ENCODE peak calls at places on chromosome 5, in eight cellular contexts. X, V, P, I, Z, K, M and S are unnamed samples.

GRCh38 chr5:42807722-42808447 is 3.8 kb downstream of the SELENOP start:
- DNase-seq in Z (no peak), I (no peak), V (no peak), P (no peak), K (no peak), X (no peak), M (no peak), S (no peak)

GRCh38 chr5:149177911-149178565 is 36.7 kb downstream of the ABLIM3 start:
- DNase-seq in K (no peak), Z (no peak), I (no peak), M (no peak), P (no peak), X (no peak), V (no peak), S (peak; percentile 41)

GRCh38 chr5:36944607-36945225 is 68.1 kb downstream of the NIPBL start:
- DNase-seq in X (peak; percentile 74), Z (no peak), K (no peak), V (no peak), I (no peak), P (no peak), M (no peak), S (no peak)

GRCh38 chr5:112626079-112626478 is 111.6 kb upstream of the APC start:
- DNase-seq in P (no peak), K (no peak), I (no peak), X (no peak), M (no peak), V (no peak), Z (no peak), S (no peak)

GRCh38 chr5:120735076-120735475 is 271.0 kb downstream of the PRR16 start:
- DNase-seq in P (no peak), K (no peak), M (no peak), V (no peak), X (no peak), Z (no peak), I (no peak), S (no peak)

GRCh38 chr5:95718738-95719137 is 12.4 kb upstream of the RHOBTB3 start:
- DNase-seq in P (no peak), K (no peak), X (no peak), M (no peak), V (no peak), Z (no peak), I (no peak), S (no peak)

GRCh38 chr5:8954801-8955200 is 591.1 kb downstream of the SEMA5A start:
- DNase-seq in I (no peak), V (no peak), M (no peak), Z (no peak), X (no peak), K (no peak), P (no peak), S (no peak)

GRCh38 chr5:179795049-179795862 is 1.5 kb downstream of the LTC4S start:
- DNase-seq in X (no peak), M (peak; percentile 78), I (peak; percentile 70), Z (peak; percentile 69), P (no peak), K (no peak), V (peak; percentile 91), S (peak; percentile 32)

GRCh38 chr5:107340631-107341030 is 330.1 kb downstream of the EFNA5 start:
- DNase-seq in V (no peak), Z (no peak), X (no peak), M (no peak), I (no peak), P (no peak), K (peak; percentile 23), S (no peak)

GRCh38 chr5:18699681-18700080 is 1065.4 kb downstream of the TAF11L14 start:
- DNase-seq in Z (no peak), X (no peak), V (no peak), I (no peak), K (no peak), P (no peak), M (no peak), S (no peak)

GRCh38 chr5:22070151-22070550 is 783.0 kb downstream of the CDH12 start:
- DNase-seq in I (no peak), M (no peak), V (no peak), Z (no peak), X (no peak), P (no peak), K (no peak), S (no peak)

GRCh38 chr5:178331491-178331981 is 98.9 kb upstream of the PHYKPL start:
- DNase-seq in M (peak; percentile 80), I (peak; percentile 74), Z (peak; percentile 61), X (no peak), P (no peak), V (no peak), K (peak; percentile 57), S (peak; percentile 92)

GRCh38 chr5:146006470-146006869 is 70.1 kb downstream of the SH3RF2 start:
- DNase-seq in P (no peak), Z (no peak), K (no peak), I (no peak), X (no peak), V (no peak), M (no peak), S (no peak)

GRCh38 chr5:34007116-34007674 is 655 bp downstream of the AMACR start:
- DNase-seq in M (peak; percentile 75), X (no peak), Z (no peak), P (no peak), V (no peak), K (no peak), I (no peak), S (no peak)

GRCh38 chr5:6820851-6821479 is 107.7 kb downstream of the TENT4A start:
- DNase-seq in K (no peak), X (peak; percentile 60), V (no peak), Z (no peak), I (no peak), M (no peak), P (no peak), S (no peak)

GRCh38 chr5:178247481-178248456 is 15.2 kb upstream of the PHYKPL start:
- DNase-seq in M (no peak), X (no peak), Z (no peak), K (no peak), V (no peak), I (no peak), P (no peak), S (no peak)

DNA sequence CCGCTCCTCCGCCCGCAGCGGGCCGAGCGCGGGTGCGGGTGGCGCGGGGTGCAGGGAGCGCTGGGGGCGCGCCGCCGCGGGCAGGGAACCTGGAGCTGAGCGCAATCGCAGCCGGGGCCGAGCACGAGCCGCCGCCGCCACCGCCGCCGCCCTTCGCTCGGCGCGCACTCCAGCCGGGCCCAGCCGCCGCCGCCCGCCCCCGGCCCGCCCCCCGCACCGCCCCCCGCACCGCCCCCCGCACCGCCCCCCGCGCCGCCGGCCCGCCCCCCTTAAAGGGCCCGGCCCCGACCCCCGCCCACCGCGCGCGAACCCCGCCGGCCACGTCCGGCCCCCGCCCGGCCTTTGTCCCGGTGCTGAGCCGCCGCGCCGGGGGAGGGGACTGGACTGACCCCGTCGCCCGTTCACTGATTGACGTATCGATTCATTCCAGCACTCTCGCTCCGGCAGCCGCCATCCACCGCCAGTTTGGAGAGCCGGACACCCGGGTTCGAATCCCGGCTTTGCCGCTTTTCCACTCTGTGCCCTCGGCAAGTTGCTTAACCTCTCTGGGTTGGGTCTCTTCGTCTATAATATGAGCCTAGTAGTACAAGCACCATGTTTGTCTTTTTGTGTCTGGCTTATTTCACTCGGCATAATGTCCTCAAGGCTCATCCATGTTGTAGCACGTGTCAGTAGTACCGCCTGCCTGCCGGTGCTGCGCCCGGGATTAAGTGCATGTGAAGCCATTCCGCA is at the start of gene SH3PXD2B:
- DNase-seq in K (no peak), Z (peak; percentile 79), M (peak; percentile 81), P (peak; percentile 71), I (peak; percentile 86), X (peak; percentile 73), V (peak; percentile 93), S (no peak)
- TF ChIP-seq POLR2A in K (no peak), Z (no peak), M (no peak), P (peak; percentile 88), I (no peak), X (peak; percentile 68), V (no peak), S (peak; percentile 72)

GRCh38 chr5:140402258-140403074 is 833 bp downstream of the ANKHD1 start:
- DNase-seq in K (peak; percentile 40), P (no peak), Z (peak; percentile 69), M (no peak), X (peak; percentile 50), V (peak; percentile 90), I (peak; percentile 73), S (peak; percentile 12)

GRCh38 chr5:140398379-140398811 is 3.2 kb upstream of the ANKHD1 start:
- DNase-seq in I (no peak), M (no peak), K (no peak), X (peak; percentile 34), P (no peak), V (no peak), Z (no peak), S (no peak)

GRCh38 chr5:140401362-140402257 is at the start of gene ANKHD1:
- DNase-seq in Z (peak; percentile 98), M (peak; percentile 99), V (peak; percentile 100), K (peak; percentile 100), P (peak; percentile 99), I (peak; percentile 100), X (peak; percentile 100), S (peak; percentile 100)

GRCh38 chr5:140403613-140404012 is 2.0 kb downstream of the ANKHD1 start:
- DNase-seq in P (no peak), X (no peak), V (no peak), I (no peak), M (no peak), K (no peak), Z (no peak), S (no peak)

GRCh38 chr5:140400730-140401361 is 787 bp upstream of the ANKHD1 start:
- DNase-seq in X (peak; percentile 98), P (peak; percentile 91), V (peak; percentile 97), M (peak; percentile 95), I (peak; percentile 96), Z (peak; percentile 91), K (peak; percentile 91), S (peak; percentile 90)
- TF ChIP-seq POLR2A in X (peak; percentile 40), P (peak; percentile 56), V (no peak), M (no peak), I (no peak), Z (peak; percentile 67), K (no peak), S (peak; percentile 52)

GRCh38 chr5:3362606-3362910 is 233.1 kb upstream of the IRX1 start:
- DNase-seq in P (no peak), K (no peak), M (no peak), I (peak; percentile 5), X (no peak), V (peak; percentile 68), Z (no peak), S (no peak)
- TF ChIP-seq POLR2A in P (no peak), K (no peak), M (no peak), I (no peak), X (no peak), V (no peak), Z (no peak), S (no peak)

DNA sequence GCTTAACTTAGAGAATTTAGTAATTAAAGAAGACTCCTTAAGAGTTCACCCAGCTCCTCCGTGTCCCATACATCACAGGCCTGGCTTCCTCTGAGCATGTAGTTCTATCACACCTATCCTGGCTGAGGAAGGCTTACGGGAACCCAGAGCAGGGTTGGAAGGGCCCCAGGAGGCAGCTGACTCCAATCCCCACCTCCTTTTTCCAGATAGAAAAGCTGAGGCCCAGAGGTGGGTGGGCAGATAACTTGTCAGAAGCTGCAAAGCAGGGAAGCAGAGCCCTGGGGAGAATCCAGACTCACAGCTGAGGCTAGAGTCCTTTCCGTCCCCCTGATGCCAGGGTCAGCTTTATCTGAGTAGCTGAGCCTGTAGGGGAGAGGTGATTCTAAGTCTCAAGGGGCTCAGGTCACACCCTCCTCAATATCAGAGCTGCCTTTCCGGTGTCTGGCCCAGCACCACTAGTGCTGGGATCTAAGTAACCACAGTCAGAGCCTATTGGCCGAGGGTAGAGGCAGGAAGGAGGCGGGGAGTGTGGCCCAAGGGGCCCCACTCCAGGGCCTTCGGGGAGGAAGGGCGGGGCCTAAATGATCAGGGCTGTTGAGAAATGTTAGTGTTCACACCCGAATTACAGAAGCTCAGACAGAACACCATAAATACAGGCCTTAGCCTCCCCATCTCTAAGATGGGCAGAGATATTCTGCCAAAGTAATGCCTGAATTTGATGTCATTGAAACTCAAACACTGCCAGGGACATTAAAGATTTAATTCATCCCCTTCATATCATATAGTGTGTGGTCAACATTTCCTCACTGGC is 9.9 kb downstream of the CCDC69 start:
- DNase-seq in X (no peak), V (peak; percentile 95), Z (no peak), P (peak; percentile 55), I (peak; percentile 91), K (peak; percentile 46), M (peak; percentile 97), S (peak; percentile 61)
- TF ChIP-seq POLR2A in X (no peak), V (no peak), Z (peak; percentile 24), P (no peak), I (no peak), K (no peak), M (peak; percentile 48), S (peak; percentile 49)